ENCODE peak calls at places on chromosomes 16 and 17, in five cellular contexts. One of them, this sample, is unnamed.

GRCh38 chr17:48727415-48728175 is 955 bp downstream of the HOXB13 start:
- DNase-seq in endodermal cell: peak; percentile 66
- DNase-seq in neuronal stem cell: no peak
- DNase-seq in fibroblast of lung: no peak
- DNase-seq in adipocyte: no peak
- DNase-seq in this sample: no peak

GRCh38 chr17:29590979-29591736 is 1.7 kb upstream of the GIT1 start:
- DNase-seq in adipocyte: peak; percentile 68
- DNase-seq in fibroblast of lung: peak; percentile 84
- DNase-seq in endodermal cell: no peak
- DNase-seq in neuronal stem cell: no peak
- DNase-seq in this sample: no peak

GRCh38 chr16:20814761-20815160 is 8.4 kb downstream of the REXO5 start:
- DNase-seq in neuronal stem cell: no peak
- DNase-seq in fibroblast of lung: peak; percentile 66
- DNase-seq in adipocyte: no peak
- DNase-seq in endodermal cell: no peak
- DNase-seq in this sample: no peak

GRCh38 chr16:34803683-34804416 is 1344.4 kb downstream of the TP53TG3F start:
- DNase-seq in adipocyte: no peak
- DNase-seq in endodermal cell: no peak
- DNase-seq in neuronal stem cell: no peak
- DNase-seq in fibroblast of lung: no peak
- DNase-seq in this sample: no peak

GRCh38 chr17:2138768-2139167 is 83.9 kb downstream of the HIC1 start:
- DNase-seq in fibroblast of lung: peak; percentile 67
- DNase-seq in neuronal stem cell: no peak
- DNase-seq in adipocyte: peak; percentile 68
- DNase-seq in endodermal cell: peak; percentile 44
- DNase-seq in this sample: peak; percentile 39

GRCh38 chr17:50539762-50540440 is 7.1 kb upstream of the SPATA20 start:
- DNase-seq in neuronal stem cell: no peak
- DNase-seq in adipocyte: no peak
- DNase-seq in fibroblast of lung: no peak
- DNase-seq in endodermal cell: peak; percentile 83
- DNase-seq in this sample: no peak

GRCh38 chr17:18225562-18226283 is at the start of gene LLGL1:
- DNase-seq in fibroblast of lung: peak; percentile 10
- DNase-seq in endodermal cell: no peak
- DNase-seq in neuronal stem cell: no peak
- DNase-seq in adipocyte: peak; percentile 74
- DNase-seq in this sample: no peak

GRCh38 chr17:50203589-50204345 is 2.3 kb upstream of the COL1A1 start:
- DNase-seq in endodermal cell: no peak
- DNase-seq in fibroblast of lung: peak; percentile 99
- DNase-seq in adipocyte: peak; percentile 90
- DNase-seq in neuronal stem cell: no peak
- DNase-seq in this sample: no peak

GRCh38 chr17:596763-597644 is 117.6 kb downstream of the VPS53 start:
- DNase-seq in neuronal stem cell: no peak
- DNase-seq in fibroblast of lung: peak; percentile 95
- DNase-seq in endodermal cell: no peak
- DNase-seq in adipocyte: peak; percentile 45
- DNase-seq in this sample: no peak

GRCh38 chr16:1097800-1098199 is 1.8 kb upstream of the C1QTNF8 start:
- DNase-seq in fibroblast of lung: no peak
- DNase-seq in adipocyte: peak; percentile 34
- DNase-seq in neuronal stem cell: no peak
- DNase-seq in endodermal cell: no peak
- DNase-seq in this sample: no peak

GRCh38 chr16:85554791-85555548 is 58.2 kb upstream of the GSE1 start:
- DNase-seq in neuronal stem cell: no peak
- DNase-seq in fibroblast of lung: peak; percentile 73
- DNase-seq in endodermal cell: no peak
- DNase-seq in adipocyte: peak; percentile 81
- DNase-seq in this sample: peak; percentile 14
- H3K27me3 ChIP-seq in neuronal stem cell: no peaks in the 10 kb centered on the region
- H3K27me3 ChIP-seq in fibroblast of lung: no peaks in the 10 kb centered on the region
- H3K27me3 ChIP-seq in endodermal cell: no peaks in the 10 kb centered on the region
- H3K27me3 ChIP-seq in adipocyte: no peaks in the 10 kb centered on the region
- H3K27me3 ChIP-seq in this sample: no peaks in the 10 kb centered on the region

GRCh38 chr17:81153340-81153803 is 11.9 kb upstream of the PVALEF start:
- DNase-seq in adipocyte: no peak
- DNase-seq in fibroblast of lung: peak; percentile 15
- DNase-seq in endodermal cell: no peak
- DNase-seq in neuronal stem cell: no peak
- DNase-seq in this sample: peak; percentile 31
- H3K9ac ChIP-seq in adipocyte: no peak overlapping the region
- H3K9ac ChIP-seq in fibroblast of lung: no peak overlapping the region
- H3K9ac ChIP-seq in endodermal cell: no peak overlapping the region
- H3K9ac ChIP-seq in neuronal stem cell: no peak overlapping the region
- H3K9ac ChIP-seq in this sample: no peak overlapping the region

GRCh38 chr16:51149721-51150158 is 1.3 kb downstream of the SALL1 start:
- DNase-seq in fibroblast of lung: no peak
- DNase-seq in neuronal stem cell: no peak
- DNase-seq in endodermal cell: peak; percentile 67
- DNase-seq in adipocyte: no peak
- DNase-seq in this sample: no peak

GRCh38 chr16:51149251-51149661 is 1.8 kb downstream of the SALL1 start:
- DNase-seq in fibroblast of lung: peak; percentile 44
- DNase-seq in adipocyte: no peak
- DNase-seq in neuronal stem cell: no peak
- DNase-seq in endodermal cell: peak; percentile 48
- DNase-seq in this sample: no peak

GRCh38 chr16:51150159-51150893 is 744 bp downstream of the SALL1 start:
- DNase-seq in endodermal cell: peak; percentile 76
- DNase-seq in neuronal stem cell: no peak
- DNase-seq in fibroblast of lung: peak; percentile 33
- DNase-seq in adipocyte: peak; percentile 49
- DNase-seq in this sample: no peak

GRCh38 chr16:51147776-51148673 is 3.0 kb downstream of the SALL1 start:
- DNase-seq in adipocyte: no peak
- DNase-seq in endodermal cell: no peak
- DNase-seq in fibroblast of lung: peak; percentile 54
- DNase-seq in neuronal stem cell: no peak
- DNase-seq in this sample: no peak

DNA sequence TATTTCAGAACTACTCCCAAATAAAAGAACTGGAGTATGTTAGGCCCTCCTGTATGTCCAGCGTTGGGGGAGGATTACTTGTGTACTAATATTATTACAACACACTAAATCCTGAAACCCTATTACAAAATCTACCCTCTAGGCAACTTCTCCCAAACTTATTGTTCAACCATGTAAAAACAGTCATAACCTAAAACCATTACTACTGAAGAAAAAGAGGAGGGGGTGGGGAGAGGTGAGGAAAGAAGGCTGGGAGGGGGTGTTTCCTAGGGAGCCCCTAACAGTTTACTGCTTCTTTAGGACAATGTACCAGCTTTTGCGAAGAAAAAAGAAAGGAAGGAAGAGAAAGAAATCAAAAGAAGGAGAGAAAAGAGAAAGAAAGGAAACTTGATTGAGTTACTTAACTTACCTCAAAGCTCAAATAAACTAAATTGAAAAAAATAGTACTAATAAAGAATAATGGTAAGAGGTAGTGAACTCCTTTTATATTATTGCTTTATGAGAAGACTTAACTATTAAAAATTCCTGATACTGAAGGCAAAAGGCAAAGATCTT is 2.3 kb downstream of the SALL1 start:
- DNase-seq in neuronal stem cell: no peak
- DNase-seq in endodermal cell: no peak
- DNase-seq in adipocyte: peak; percentile 55
- DNase-seq in fibroblast of lung: peak; percentile 27
- DNase-seq in this sample: no peak
- H3K27me3 ChIP-seq in neuronal stem cell: no peaks in the 10 kb centered on the region
- H3K27me3 ChIP-seq in endodermal cell: no peaks in the 10 kb centered on the region
- H3K27me3 ChIP-seq in adipocyte: no peaks in the 10 kb centered on the region
- H3K27me3 ChIP-seq in fibroblast of lung: peaks cover 37% of the 10 kb centered on the region
- H3K27me3 ChIP-seq in this sample: no peaks in the 10 kb centered on the region

GRCh38 chr16:71288570-71288889 is 672 bp downstream of the CMTR2 start:
- DNase-seq in fibroblast of lung: peak; percentile 49
- DNase-seq in neuronal stem cell: no peak
- DNase-seq in adipocyte: no peak
- DNase-seq in endodermal cell: no peak
- DNase-seq in this sample: no peak

GRCh38 chr16:71287903-71288302 is 1.3 kb downstream of the CMTR2 start:
- DNase-seq in endodermal cell: no peak
- DNase-seq in neuronal stem cell: no peak
- DNase-seq in fibroblast of lung: no peak
- DNase-seq in adipocyte: no peak
- DNase-seq in this sample: no peak

GRCh38 chr16:71287454-71287853 is 1.7 kb downstream of the CMTR2 start:
- DNase-seq in adipocyte: no peak
- DNase-seq in neuronal stem cell: no peak
- DNase-seq in endodermal cell: no peak
- DNase-seq in fibroblast of lung: no peak
- DNase-seq in this sample: no peak

GRCh38 chr16:71288890-71289731 is at the start of gene CMTR2:
- DNase-seq in endodermal cell: peak; percentile 99
- DNase-seq in fibroblast of lung: peak; percentile 96
- DNase-seq in neuronal stem cell: peak; percentile 96
- DNase-seq in adipocyte: peak; percentile 99
- DNase-seq in this sample: peak; percentile 97

GRCh38 chr16:71289732-71290062 is 495 bp upstream of the CMTR2 start:
- DNase-seq in endodermal cell: no peak
- DNase-seq in neuronal stem cell: no peak
- DNase-seq in fibroblast of lung: no peak
- DNase-seq in adipocyte: no peak
- DNase-seq in this sample: no peak
- H3K9ac ChIP-seq in endodermal cell: no peak overlapping the region
- H3K9ac ChIP-seq in neuronal stem cell: no peak overlapping the region
- H3K9ac ChIP-seq in fibroblast of lung: peak overlapping the region; percentile 13
- H3K9ac ChIP-seq in adipocyte: peak overlapping the region; percentile 92
- H3K9ac ChIP-seq in this sample: peak overlapping the region; percentile 3

DNA sequence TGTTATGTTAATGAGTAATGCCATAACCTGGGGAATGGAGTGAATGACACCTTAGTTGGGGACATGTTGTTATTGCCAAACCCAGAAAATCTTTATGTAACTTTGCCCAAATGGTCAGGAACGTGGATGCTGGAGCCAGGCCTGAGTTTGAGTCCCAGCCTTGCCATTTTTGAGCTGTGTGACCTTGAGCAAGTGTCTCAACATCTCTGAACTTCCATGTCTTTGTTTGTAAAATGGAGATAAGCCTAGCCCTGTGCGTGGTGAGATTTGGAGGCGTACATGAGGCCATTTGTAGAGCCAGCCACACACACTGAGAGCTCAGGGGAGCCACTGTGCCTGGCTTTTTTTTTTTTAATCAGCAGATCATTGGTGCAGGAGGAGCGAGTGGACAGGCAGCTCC is 247.3 kb downstream of the FOXL1 start:
- DNase-seq in adipocyte: no peak
- DNase-seq in neuronal stem cell: no peak
- DNase-seq in fibroblast of lung: no peak
- DNase-seq in endodermal cell: no peak
- DNase-seq in this sample: no peak
- H3K27me3 ChIP-seq in adipocyte: peaks cover 92% of the 10 kb centered on the region
- H3K27me3 ChIP-seq in neuronal stem cell: peaks cover 43% of the 10 kb centered on the region
- H3K27me3 ChIP-seq in fibroblast of lung: peaks cover 22% of the 10 kb centered on the region
- H3K27me3 ChIP-seq in endodermal cell: no peaks in the 10 kb centered on the region
- H3K27me3 ChIP-seq in this sample: peaks cover 52% of the 10 kb centered on the region

DNA sequence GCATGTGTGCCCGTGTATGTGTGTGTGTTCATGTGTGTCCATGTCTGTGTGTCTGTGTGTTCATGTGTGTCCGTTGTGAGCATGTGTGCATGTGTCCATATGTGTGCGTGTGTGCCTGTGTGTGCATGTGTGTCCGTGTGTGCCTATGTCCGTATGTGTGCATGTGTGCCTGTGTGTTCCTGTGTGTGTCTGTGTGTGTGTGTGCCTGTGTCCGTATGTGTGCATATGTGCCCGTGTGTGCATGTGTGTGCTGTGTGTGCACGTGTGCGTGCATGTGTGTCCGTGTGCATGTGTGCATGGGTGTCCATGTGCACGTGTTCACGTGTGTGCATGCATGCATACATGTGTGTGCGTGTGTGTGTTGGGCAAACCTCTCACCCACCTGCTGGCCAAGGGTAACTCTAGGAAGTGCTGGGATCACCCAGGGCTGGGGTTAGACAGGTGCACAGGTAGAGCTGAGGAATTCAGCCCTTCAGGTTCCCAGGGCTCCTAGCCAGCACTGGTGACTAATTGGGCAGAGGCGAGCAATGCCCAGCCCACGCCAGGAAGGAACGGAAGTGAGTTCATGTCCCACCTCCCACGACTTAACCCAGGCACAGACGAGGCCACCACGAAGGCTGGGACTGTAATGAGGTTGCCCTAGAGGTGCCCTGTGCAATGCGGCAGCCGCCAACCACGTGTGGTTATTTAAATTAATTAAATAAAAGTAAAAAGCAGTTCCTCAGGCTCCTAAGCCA is 8.2 kb upstream of the CSNK1D start:
- DNase-seq in neuronal stem cell: no peak
- DNase-seq in fibroblast of lung: peak; percentile 47
- DNase-seq in endodermal cell: no peak
- DNase-seq in adipocyte: no peak
- DNase-seq in this sample: no peak
- H3K9ac ChIP-seq in neuronal stem cell: peak overlapping the region; percentile 38
- H3K9ac ChIP-seq in fibroblast of lung: no peak overlapping the region
- H3K9ac ChIP-seq in endodermal cell: no peak overlapping the region
- H3K9ac ChIP-seq in adipocyte: no peak overlapping the region
- H3K9ac ChIP-seq in this sample: no peak overlapping the region